ENCODE peak calls at places on chromosomes 13 and 19, in nine cellular contexts. X is fibroblast of the aortic adventitia, U is tibial artery, Y is AG09319, F is glutamatergic neuron, L is AG04449, Z is fibroblast of pulmonary artery, S is endothelial cell of umbilical vein, W is GM06990. H is an unnamed sample.

GRCh38 chr13:101289764-101290163 is 126.5 kb downstream of the NALCN start:
- DNase-seq in X (peak; percentile 10), U (no peak), Y (no peak), F (peak; percentile 92), L (no peak), Z (peak; percentile 28), S (peak; percentile 16), W (no peak), H (no peak)

GRCh38 chr13:110576736-110577476 is 15.4 kb upstream of the RAB20 start:
- DNase-seq in X (no peak), U (no peak), Y (no peak), F (no peak), L (no peak), Z (no peak), S (no peak), W (no peak), H (no peak)

GRCh38 chr19:1923319-1923718 is 17.7 kb upstream of the CSNK1G2 start:
- DNase-seq in X (no peak), U (no peak), Y (no peak), F (no peak), L (no peak), Z (no peak), S (no peak), W (no peak), H (no peak)

GRCh38 chr13:112233256-112233655 is 142.9 kb upstream of the SPACA7 start:
- DNase-seq in X (no peak), U (no peak), Y (no peak), F (no peak), L (no peak), Z (no peak), S (no peak), W (no peak), H (no peak)

GRCh38 chr19:14004619-14005380 is 1.3 kb downstream of the RFX1 start:
- DNase-seq in X (peak; percentile 29), U (peak; percentile 83), Y (no peak), F (no peak), L (no peak), Z (no peak), S (peak; percentile 52), W (no peak), H (no peak)

GRCh38 chr19:16536130-16536529 is 6.1 kb downstream of the CHERP start:
- DNase-seq in X (no peak), U (no peak), Y (no peak), F (no peak), L (no peak), Z (no peak), S (no peak), W (no peak), H (no peak)

GRCh38 chr19:46718934-46719551 is 2.1 kb upstream of the PRKD2 start:
- DNase-seq in X (no peak), U (no peak), Y (no peak), F (no peak), L (no peak), Z (no peak), S (no peak), W (peak; percentile 83), H (no peak)

GRCh38 chr13:113954046-113954841 is 19.6 kb downstream of the C13orf46 start:
- DNase-seq in X (no peak), U (no peak), Y (no peak), F (peak; percentile 32), L (no peak), Z (no peak), S (no peak), W (no peak), H (no peak)

GRCh38 chr13:85666356-85666755 is 132.9 kb downstream of the SLITRK6 start:
- DNase-seq in X (no peak), U (no peak), Y (no peak), F (no peak), L (no peak), Z (no peak), S (no peak), W (no peak), H (no peak)

DNA sequence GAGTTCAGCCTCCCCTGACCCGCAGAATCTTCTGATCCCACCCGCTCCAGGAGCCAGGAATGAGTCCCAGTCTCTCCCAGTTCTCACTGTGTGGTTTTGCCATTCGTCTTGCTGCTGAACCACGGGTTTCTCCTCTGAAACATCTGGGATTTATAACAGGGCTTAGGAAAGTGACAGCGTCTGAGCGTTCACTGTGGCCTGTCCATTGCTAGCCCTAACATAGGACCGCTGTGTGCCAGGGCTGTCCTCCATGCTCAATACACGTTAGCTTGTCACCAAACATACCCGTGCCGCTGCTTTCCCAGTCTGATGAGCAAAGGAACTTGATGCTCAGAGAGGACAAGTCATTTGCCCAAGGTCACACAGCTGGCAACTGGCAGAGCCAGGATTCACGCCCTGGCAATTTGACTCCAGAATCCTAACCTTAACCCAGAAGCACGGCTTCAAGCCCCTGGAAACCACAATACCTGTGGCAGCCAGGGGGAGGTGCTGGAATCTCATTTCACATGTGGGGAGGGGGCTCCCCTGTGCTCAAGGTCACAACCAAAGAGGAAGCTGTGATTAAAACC is 1.1 kb upstream of the APOE start:
- DNase-seq in X (no peak), U (no peak), Y (no peak), F (no peak), L (no peak), Z (no peak), S (no peak), W (no peak), H (no peak)
- TF ChIP-seq CTCF in X (peak; percentile 13), U (no peak), Y (no peak), F (no peak), L (no peak), Z (peak; percentile 22), S (peak; percentile 13), W (peak; percentile 29), H (no peak)

GRCh38 chr19:3117746-3118145 is 18.1 kb upstream of the GNA15 start:
- DNase-seq in X (no peak), U (no peak), Y (no peak), F (no peak), L (no peak), Z (no peak), S (no peak), W (no peak), H (no peak)
- TF ChIP-seq CTCF in X (no peak), U (no peak), Y (no peak), F (no peak), L (no peak), Z (no peak), S (no peak), W (no peak), H (no peak)

DNA sequence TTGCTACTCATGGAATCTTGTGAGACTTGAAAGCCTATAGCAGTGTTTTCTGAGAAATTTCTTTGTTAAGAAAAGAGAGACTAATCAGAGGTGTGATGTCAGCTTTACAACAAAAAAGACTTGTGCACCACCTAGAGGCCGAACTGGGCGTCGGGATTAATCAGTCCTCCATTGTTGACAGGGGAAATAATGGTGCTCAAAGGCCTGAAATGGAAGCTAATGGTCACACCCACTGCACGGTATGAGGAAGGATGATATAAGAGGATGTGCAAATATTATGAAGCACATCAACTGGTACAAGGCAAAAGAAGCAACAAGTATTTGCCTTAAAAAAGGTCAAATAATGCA is 480.2 kb upstream of the MIR17HG start:
- DNase-seq in X (peak; percentile 68), U (peak; percentile 63), Y (peak; percentile 14), F (peak; percentile 83), L (no peak), Z (peak; percentile 85), S (peak; percentile 36), W (peak; percentile 1), H (peak; percentile 36)
- TF ChIP-seq CTCF in X (peak; percentile 69), U (peak; percentile 50), Y (peak; percentile 73), F (peak; percentile 74), L (peak; percentile 46), Z (peak; percentile 83), S (peak; percentile 45), W (peak; percentile 66), H (no peak)

DNA sequence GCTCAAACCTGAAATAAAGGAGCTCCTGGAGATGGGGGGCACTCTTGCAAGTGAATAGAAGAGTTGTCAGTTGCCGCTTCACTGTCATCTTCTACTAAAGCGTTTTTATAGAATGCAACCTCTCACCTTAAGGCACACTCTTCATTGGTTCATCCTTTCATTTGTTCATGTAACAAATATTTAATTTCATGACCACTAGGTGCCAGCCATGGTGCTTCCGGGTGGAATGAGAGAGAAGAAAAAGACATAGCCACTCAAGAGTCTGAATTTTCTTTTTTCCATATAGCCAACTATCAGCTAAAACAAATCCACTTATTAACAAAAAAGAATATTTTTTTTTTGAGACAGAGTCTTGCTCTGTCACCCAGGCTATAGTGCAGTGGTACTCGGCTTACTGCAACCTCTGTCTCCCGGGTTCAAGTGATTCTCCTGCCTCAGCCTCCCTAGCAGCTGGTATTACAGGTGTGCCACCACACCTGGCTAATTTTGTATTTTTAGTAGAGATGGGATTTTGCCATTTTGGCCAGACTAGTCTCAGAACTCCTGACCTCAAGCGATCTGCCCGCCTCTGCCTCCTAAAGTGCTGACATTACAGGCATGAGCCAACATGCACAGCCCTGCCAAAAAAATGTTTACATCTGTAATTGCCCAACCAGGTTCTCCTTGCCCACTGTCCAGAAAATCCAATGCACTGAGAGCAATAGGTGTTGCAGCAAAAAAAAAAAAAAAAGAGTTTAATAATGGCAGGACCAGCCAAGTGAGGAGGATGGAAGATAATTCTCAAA is 22.1 kb upstream of the SACS start:
- DNase-seq in X (no peak), U (no peak), Y (no peak), F (no peak), L (no peak), Z (no peak), S (no peak), W (no peak), H (no peak)
- TF ChIP-seq CTCF in X (no peak), U (no peak), Y (no peak), F (no peak), L (no peak), Z (no peak), S (no peak), W (no peak), H (no peak)

GRCh38 chr19:8363803-8364771 is at the start of gene ANGPTL4:
- DNase-seq in X (peak; percentile 56), U (peak; percentile 74), Y (peak; percentile 46), F (peak; percentile 64), L (no peak), Z (peak; percentile 88), S (peak; percentile 68), W (no peak), H (peak; percentile 58)
- TF ChIP-seq CTCF in X (peak; percentile 32), U (no peak), Y (peak; percentile 17), F (no peak), L (peak; percentile 23), Z (peak; percentile 28), S (peak; percentile 42), W (peak; percentile 11), H (no peak)

GRCh38 chr19:49327878-49328544 is 3.0 kb upstream of the SLC6A16 start:
- DNase-seq in X (peak; percentile 24), U (no peak), Y (no peak), F (no peak), L (no peak), Z (peak; percentile 33), S (peak; percentile 34), W (no peak), H (no peak)
- TF ChIP-seq CTCF in X (peak; percentile 67), U (peak; percentile 32), Y (peak; percentile 57), F (peak; percentile 65), L (peak; percentile 46), Z (peak; percentile 70), S (peak; percentile 65), W (peak; percentile 84), H (no peak)

H was measured in omental fat pad.